ENCODE peak calls at places on chromosomes 16 and 17, in ten cellular contexts. E is SK-MEL-5; T is mucosa of descending colon; A is GM04504; Y is NCI-H1436 treated with DMSO at 0.1 percent for 48 hours; I is stimulated activated CD4-positive, alpha-beta T cell treated with anti-CD3 and anti-CD28 coated beads, Interleukin-2, amount 100 ng/mL, for 48 hours; K is endodermal cell; N is HuH-7.5; X is aorta; L is BJ. Q is an unnamed sample.

GRCh38 chr16:6341993-6342392 is 990.7 kb upstream of the RBFOX1 start:
- DNase-seq in E (no peak), T (no peak), A (no peak), Y (no peak), I (no peak), K (peak; percentile 58), N (no peak), X (no peak), L (no peak), Q (no peak)

GRCh38 chr16:55480228-55480655 is 1.2 kb downstream of the MMP2 start:
- DNase-seq in E (peak; percentile 48), T (peak; percentile 66), A (peak; percentile 89), Y (no peak), I (no peak), K (peak; percentile 80), N (no peak), X (peak; percentile 94), L (peak; percentile 73), Q (no peak)

GRCh38 chr17:7650509-7651096 is at the start of gene ATP1B2:
- DNase-seq in E (peak; percentile 64), T (peak; percentile 75), A (no peak), Y (no peak), I (peak; percentile 49), K (peak; percentile 98), N (peak; percentile 83), X (peak; percentile 86), L (no peak), Q (peak; percentile 41)

GRCh38 chr17:43517615-43518386 is 28.3 kb downstream of the ETV4 start:
- DNase-seq in E (no peak), T (no peak), A (peak; percentile 48), Y (no peak), I (no peak), K (no peak), N (no peak), X (no peak), L (no peak), Q (no peak)

GRCh38 chr17:19492140-19492539 is 41.5 kb upstream of the SLC47A1 start:
- DNase-seq in E (no peak), T (no peak), A (no peak), Y (no peak), I (no peak), K (peak; percentile 63), N (no peak), X (no peak), L (no peak), Q (no peak)

GRCh38 chr17:29172589-29172988 is 7.6 kb downstream of the MYO18A start:
- DNase-seq in E (no peak), T (no peak), A (no peak), Y (no peak), I (no peak), K (no peak), N (no peak), X (no peak), L (no peak), Q (no peak)

GRCh38 chr17:74147436-74147835 is 56.0 kb upstream of the RPL38 start:
- DNase-seq in E (no peak), T (no peak), A (no peak), Y (no peak), I (no peak), K (peak; percentile 35), N (no peak), X (no peak), L (no peak), Q (no peak)

GRCh38 chr17:2173005-2173404 is 118.1 kb downstream of the HIC1 start:
- DNase-seq in E (no peak), T (no peak), A (no peak), Y (no peak), I (no peak), K (no peak), N (no peak), X (no peak), L (no peak), Q (no peak)

GRCh38 chr16:17784073-17784472 is 313.3 kb upstream of the XYLT1 start:
- DNase-seq in E (peak; percentile 4), T (peak; percentile 7), A (no peak), Y (no peak), I (no peak), K (peak; percentile 70), N (no peak), X (no peak), L (no peak), Q (no peak)

GRCh38 chr16:69327585-69328310 is 2.6 kb downstream of the PDF start:
- DNase-seq in E (no peak), T (no peak), A (no peak), Y (no peak), I (no peak), K (peak; percentile 21), N (no peak), X (peak; percentile 44), L (no peak), Q (no peak)

Q was measured in central memory CD8-positive, alpha-beta T cell.